ENCODE peak calls at places on chromosome 19, in six cellular contexts. One of them, this sample, is unnamed.

GRCh38 chr19:37317403-37318209 is 53.3 kb upstream of the ZNF527 start:
- DNase-seq in OCI-LY7: peak; percentile 97
- DNase-seq in HL-60: peak; percentile 97
- DNase-seq in fibroblast of villous mesenchyme: peak; percentile 99
- DNase-seq in heart left ventricle: peak; percentile 97
- DNase-seq in cardiac fibroblast: peak; percentile 100
- DNase-seq in this sample: peak; percentile 100

GRCh38 chr19:18612772-18613588 is at the start of gene TMEM59L:
- DNase-seq in fibroblast of villous mesenchyme: no peak
- DNase-seq in OCI-LY7: no peak
- DNase-seq in HL-60: no peak
- DNase-seq in cardiac fibroblast: no peak
- DNase-seq in heart left ventricle: no peak
- DNase-seq in this sample: no peak

GRCh38 chr19:5827891-5828660 is 11.4 kb downstream of the FUT6 start:
- DNase-seq in OCI-LY7: peak; percentile 95
- DNase-seq in HL-60: peak; percentile 91
- DNase-seq in cardiac fibroblast: peak; percentile 87
- DNase-seq in fibroblast of villous mesenchyme: peak; percentile 94
- DNase-seq in heart left ventricle: peak; percentile 83
- DNase-seq in this sample: peak; percentile 94

GRCh38 chr19:42325896-42326771 is 699 bp downstream of the MEGF8 start:
- DNase-seq in HL-60: peak; percentile 26
- DNase-seq in OCI-LY7: peak; percentile 48
- DNase-seq in cardiac fibroblast: no peak
- DNase-seq in fibroblast of villous mesenchyme: no peak
- DNase-seq in heart left ventricle: no peak
- DNase-seq in this sample: no peak

GRCh38 chr19:43527860-43528622 is 1.0 kb upstream of the ETHE1 start:
- DNase-seq in OCI-LY7: no peak
- DNase-seq in fibroblast of villous mesenchyme: peak; percentile 37
- DNase-seq in HL-60: no peak
- DNase-seq in heart left ventricle: peak; percentile 27
- DNase-seq in cardiac fibroblast: peak; percentile 34
- DNase-seq in this sample: no peak

GRCh38 chr19:1027020-1027952 is 878 bp downstream of the CNN2 start:
- DNase-seq in heart left ventricle: no peak
- DNase-seq in fibroblast of villous mesenchyme: no peak
- DNase-seq in cardiac fibroblast: peak; percentile 42
- DNase-seq in HL-60: peak; percentile 55
- DNase-seq in OCI-LY7: peak; percentile 53
- DNase-seq in this sample: no peak

GRCh38 chr19:43780706-43781525 is at the start of gene KCNN4:
- DNase-seq in fibroblast of villous mesenchyme: peak; percentile 25
- DNase-seq in HL-60: peak; percentile 78
- DNase-seq in cardiac fibroblast: peak; percentile 73
- DNase-seq in heart left ventricle: no peak
- DNase-seq in OCI-LY7: peak; percentile 77
- DNase-seq in this sample: peak; percentile 43

GRCh38 chr19:57708641-57709354 is at the start of gene ZNF154:
- DNase-seq in fibroblast of villous mesenchyme: peak; percentile 57
- DNase-seq in OCI-LY7: no peak
- DNase-seq in cardiac fibroblast: peak; percentile 68
- DNase-seq in heart left ventricle: peak; percentile 61
- DNase-seq in HL-60: no peak
- DNase-seq in this sample: peak; percentile 86

GRCh38 chr19:10111405-10111811 is at the start of gene P2RY11:
- DNase-seq in OCI-LY7: no peak
- DNase-seq in cardiac fibroblast: no peak
- DNase-seq in fibroblast of villous mesenchyme: no peak
- DNase-seq in HL-60: peak; percentile 97
- DNase-seq in heart left ventricle: no peak
- DNase-seq in this sample: no peak

GRCh38 chr19:7883796-7884570 is 4.3 kb upstream of the LRRC8E start:
- DNase-seq in heart left ventricle: no peak
- DNase-seq in fibroblast of villous mesenchyme: peak; percentile 40
- DNase-seq in HL-60: no peak
- DNase-seq in cardiac fibroblast: peak; percentile 49
- DNase-seq in OCI-LY7: no peak
- DNase-seq in this sample: peak; percentile 34

GRCh38 chr19:14347999-14348889 is 33.0 kb upstream of the ADGRE5 start:
- DNase-seq in cardiac fibroblast: peak; percentile 45
- DNase-seq in OCI-LY7: peak; percentile 71
- DNase-seq in heart left ventricle: peak; percentile 72
- DNase-seq in HL-60: peak; percentile 54
- DNase-seq in fibroblast of villous mesenchyme: peak; percentile 49
- DNase-seq in this sample: peak; percentile 53
- H3K4me3 ChIP-seq in cardiac fibroblast: peak overlapping the region; percentile 28
- H3K4me3 ChIP-seq in OCI-LY7: peak overlapping the region; percentile 41
- H3K4me3 ChIP-seq in heart left ventricle: no peak overlapping the region
- H3K4me3 ChIP-seq in HL-60: no peak overlapping the region
- H3K4me3 ChIP-seq in fibroblast of villous mesenchyme: peak overlapping the region; percentile 44
- H3K4me3 ChIP-seq in this sample: peak overlapping the region; percentile 27

GRCh38 chr19:51111606-51112005 is 3.4 kb upstream of the CTU1 start:
- DNase-seq in fibroblast of villous mesenchyme: no peak
- DNase-seq in heart left ventricle: no peak
- DNase-seq in OCI-LY7: no peak
- DNase-seq in HL-60: peak; percentile 10
- DNase-seq in cardiac fibroblast: no peak
- DNase-seq in this sample: no peak
- TF ChIP-seq CTCF in fibroblast of villous mesenchyme: peak; percentile 14
- TF ChIP-seq CTCF in heart left ventricle: no peak
- TF ChIP-seq CTCF in OCI-LY7: peak; percentile 42
- TF ChIP-seq CTCF in HL-60: no peak
- TF ChIP-seq CTCF in cardiac fibroblast: peak; percentile 39
- TF ChIP-seq CTCF in this sample: peak; percentile 47

GRCh38 chr19:16584825-16585801 is 12.9 kb upstream of the SLC35E1 start:
- DNase-seq in heart left ventricle: no peak
- DNase-seq in cardiac fibroblast: no peak
- DNase-seq in fibroblast of villous mesenchyme: no peak
- DNase-seq in OCI-LY7: peak; percentile 41
- DNase-seq in HL-60: peak; percentile 24
- DNase-seq in this sample: no peak
- H3K4me3 ChIP-seq in heart left ventricle: no peak overlapping the region
- H3K4me3 ChIP-seq in cardiac fibroblast: no peak overlapping the region
- H3K4me3 ChIP-seq in fibroblast of villous mesenchyme: no peak overlapping the region
- H3K4me3 ChIP-seq in OCI-LY7: peak overlapping the region; percentile 73
- H3K4me3 ChIP-seq in HL-60: peak overlapping the region; percentile 12
- H3K4me3 ChIP-seq in this sample: no peak overlapping the region

GRCh38 chr19:32748497-32748896 is 28.9 kb downstream of the TDRD12 start:
- DNase-seq in fibroblast of villous mesenchyme: no peak
- DNase-seq in cardiac fibroblast: no peak
- DNase-seq in HL-60: peak; percentile 13
- DNase-seq in OCI-LY7: peak; percentile 38
- DNase-seq in heart left ventricle: no peak
- DNase-seq in this sample: no peak
- TF ChIP-seq CTCF in fibroblast of villous mesenchyme: peak; percentile 7
- TF ChIP-seq CTCF in cardiac fibroblast: no peak
- TF ChIP-seq CTCF in HL-60: no peak
- TF ChIP-seq CTCF in OCI-LY7: peak; percentile 64
- TF ChIP-seq CTCF in heart left ventricle: no peak
- TF ChIP-seq CTCF in this sample: no peak

DNA sequence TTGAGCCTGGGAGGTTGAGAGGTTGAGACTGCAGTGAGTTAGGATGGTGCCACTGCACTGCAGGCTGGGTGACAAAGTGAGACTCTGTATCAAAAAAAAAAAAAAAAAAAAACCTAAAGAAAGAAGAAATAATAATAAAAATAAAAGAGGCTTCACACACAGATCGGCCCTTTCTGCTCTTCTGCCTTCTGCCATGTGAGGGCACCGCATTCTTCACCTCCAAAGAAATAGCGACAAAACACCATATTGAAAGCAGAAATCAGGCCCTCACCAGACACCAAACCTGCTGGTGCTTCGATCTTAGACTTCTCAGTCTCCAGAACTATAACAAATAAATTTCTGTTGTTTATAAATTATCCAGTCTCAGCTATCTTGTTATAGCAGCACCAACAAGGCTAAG is 3.0 kb downstream of the ZNF649 start:
- DNase-seq in HL-60: no peak
- DNase-seq in fibroblast of villous mesenchyme: no peak
- DNase-seq in cardiac fibroblast: no peak
- DNase-seq in heart left ventricle: no peak
- DNase-seq in OCI-LY7: no peak
- DNase-seq in this sample: no peak
- H3K4me3 ChIP-seq in HL-60: no peak overlapping the region
- H3K4me3 ChIP-seq in fibroblast of villous mesenchyme: no peak overlapping the region
- H3K4me3 ChIP-seq in cardiac fibroblast: no peak overlapping the region
- H3K4me3 ChIP-seq in heart left ventricle: no peak overlapping the region
- H3K4me3 ChIP-seq in OCI-LY7: no peak overlapping the region
- H3K4me3 ChIP-seq in this sample: no peak overlapping the region

This sample was measured in choroid plexus epithelial cell.